ENCODE peak calls at places on chromosome 10, in seven cellular contexts. One of them, this sample, is unnamed.

GRCh38 chr10:119310807-119311206 is 103.4 kb downstream of the GRK5 start:
- DNase-seq in GM23338: no peak
- DNase-seq in kidney: no peak
- DNase-seq in heart right ventricle: no peak
- DNase-seq in left lung: no peak
- DNase-seq in cardiac muscle cell: no peak
- DNase-seq in CD8-positive, alpha-beta memory T cell: no peak
- DNase-seq in this sample: no peak

GRCh38 chr10:15035385-15036301 is 8.1 kb upstream of the OLAH start:
- DNase-seq in heart right ventricle: peak; percentile 14
- DNase-seq in cardiac muscle cell: no peak
- DNase-seq in GM23338: peak; percentile 64
- DNase-seq in kidney: no peak
- DNase-seq in left lung: peak; percentile 49
- DNase-seq in CD8-positive, alpha-beta memory T cell: no peak
- DNase-seq in this sample: peak; percentile 30

GRCh38 chr10:43230101-43230908 is 36.6 kb downstream of the RASGEF1A start:
- DNase-seq in CD8-positive, alpha-beta memory T cell: peak; percentile 50
- DNase-seq in heart right ventricle: no peak
- DNase-seq in left lung: peak; percentile 14
- DNase-seq in GM23338: peak; percentile 70
- DNase-seq in kidney: peak; percentile 63
- DNase-seq in cardiac muscle cell: no peak
- DNase-seq in this sample: peak; percentile 33

GRCh38 chr10:87744606-87745005 is 73.4 kb downstream of the ATAD1 start:
- DNase-seq in kidney: no peak
- DNase-seq in left lung: no peak
- DNase-seq in CD8-positive, alpha-beta memory T cell: no peak
- DNase-seq in GM23338: no peak
- DNase-seq in cardiac muscle cell: no peak
- DNase-seq in heart right ventricle: no peak
- DNase-seq in this sample: no peak

GRCh38 chr10:5574642-5575131 is 49.9 kb downstream of the CALML3 start:
- DNase-seq in kidney: peak; percentile 53
- DNase-seq in heart right ventricle: no peak
- DNase-seq in GM23338: no peak
- DNase-seq in left lung: no peak
- DNase-seq in CD8-positive, alpha-beta memory T cell: peak; percentile 27
- DNase-seq in cardiac muscle cell: no peak
- DNase-seq in this sample: peak; percentile 86

GRCh38 chr10:118213456-118213855 is 128.7 kb downstream of the FAM204A start:
- DNase-seq in CD8-positive, alpha-beta memory T cell: no peak
- DNase-seq in kidney: no peak
- DNase-seq in heart right ventricle: no peak
- DNase-seq in GM23338: no peak
- DNase-seq in left lung: no peak
- DNase-seq in cardiac muscle cell: no peak
- DNase-seq in this sample: no peak

GRCh38 chr10:79312601-79313187 is 34.6 kb upstream of the PPIF start:
- DNase-seq in left lung: no peak
- DNase-seq in kidney: peak; percentile 58
- DNase-seq in GM23338: no peak
- DNase-seq in cardiac muscle cell: no peak
- DNase-seq in CD8-positive, alpha-beta memory T cell: no peak
- DNase-seq in heart right ventricle: no peak
- DNase-seq in this sample: peak; percentile 18

GRCh38 chr10:810351-810846 is 120.9 kb upstream of the DIP2C start:
- DNase-seq in GM23338: peak; percentile 70
- DNase-seq in left lung: no peak
- DNase-seq in cardiac muscle cell: peak; percentile 88
- DNase-seq in CD8-positive, alpha-beta memory T cell: no peak
- DNase-seq in kidney: no peak
- DNase-seq in heart right ventricle: no peak
- DNase-seq in this sample: no peak

GRCh38 chr10:114920459-114920858 is 17.5 kb upstream of the TRUB1 start:
- DNase-seq in GM23338: no peak
- DNase-seq in cardiac muscle cell: no peak
- DNase-seq in left lung: no peak
- DNase-seq in CD8-positive, alpha-beta memory T cell: no peak
- DNase-seq in kidney: no peak
- DNase-seq in heart right ventricle: no peak
- DNase-seq in this sample: no peak

GRCh38 chr10:128766915-128767314 is 640.7 kb upstream of the MKI67 start:
- DNase-seq in kidney: no peak
- DNase-seq in left lung: no peak
- DNase-seq in GM23338: no peak
- DNase-seq in CD8-positive, alpha-beta memory T cell: no peak
- DNase-seq in heart right ventricle: no peak
- DNase-seq in cardiac muscle cell: no peak
- DNase-seq in this sample: no peak

DNA sequence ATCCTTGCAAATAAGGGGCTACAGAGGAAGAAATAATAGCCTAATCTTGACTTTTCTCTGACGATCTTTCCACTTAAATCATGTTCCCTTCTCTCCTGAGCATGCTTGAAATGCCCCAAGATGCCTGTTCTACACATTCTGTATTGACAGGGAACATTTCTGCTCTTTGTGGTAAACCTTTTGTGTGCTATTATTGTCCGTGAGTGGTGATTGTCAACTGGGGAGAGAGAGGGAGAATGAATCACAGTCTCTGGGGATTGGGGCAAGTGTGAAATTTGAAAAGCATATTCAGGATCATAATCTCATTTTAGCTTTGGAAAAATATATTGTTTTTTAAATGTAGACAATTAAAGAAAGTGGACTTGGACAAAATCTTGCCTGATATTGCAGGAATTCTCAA is 20.6 kb downstream of the UBTD1 start:
- DNase-seq in cardiac muscle cell: no peak
- DNase-seq in GM23338: no peak
- DNase-seq in heart right ventricle: no peak
- DNase-seq in CD8-positive, alpha-beta memory T cell: no peak
- DNase-seq in kidney: no peak
- DNase-seq in left lung: no peak
- DNase-seq in this sample: no peak
- H3K27ac ChIP-seq in cardiac muscle cell: no peak overlapping the region
- H3K27ac ChIP-seq in GM23338: no peak overlapping the region
- H3K27ac ChIP-seq in heart right ventricle: peak overlapping the region; percentile 59
- H3K27ac ChIP-seq in CD8-positive, alpha-beta memory T cell: no peak overlapping the region
- H3K27ac ChIP-seq in kidney: no peak overlapping the region
- H3K27ac ChIP-seq in left lung: no peak overlapping the region
- H3K27ac ChIP-seq in this sample: no peak overlapping the region

DNA sequence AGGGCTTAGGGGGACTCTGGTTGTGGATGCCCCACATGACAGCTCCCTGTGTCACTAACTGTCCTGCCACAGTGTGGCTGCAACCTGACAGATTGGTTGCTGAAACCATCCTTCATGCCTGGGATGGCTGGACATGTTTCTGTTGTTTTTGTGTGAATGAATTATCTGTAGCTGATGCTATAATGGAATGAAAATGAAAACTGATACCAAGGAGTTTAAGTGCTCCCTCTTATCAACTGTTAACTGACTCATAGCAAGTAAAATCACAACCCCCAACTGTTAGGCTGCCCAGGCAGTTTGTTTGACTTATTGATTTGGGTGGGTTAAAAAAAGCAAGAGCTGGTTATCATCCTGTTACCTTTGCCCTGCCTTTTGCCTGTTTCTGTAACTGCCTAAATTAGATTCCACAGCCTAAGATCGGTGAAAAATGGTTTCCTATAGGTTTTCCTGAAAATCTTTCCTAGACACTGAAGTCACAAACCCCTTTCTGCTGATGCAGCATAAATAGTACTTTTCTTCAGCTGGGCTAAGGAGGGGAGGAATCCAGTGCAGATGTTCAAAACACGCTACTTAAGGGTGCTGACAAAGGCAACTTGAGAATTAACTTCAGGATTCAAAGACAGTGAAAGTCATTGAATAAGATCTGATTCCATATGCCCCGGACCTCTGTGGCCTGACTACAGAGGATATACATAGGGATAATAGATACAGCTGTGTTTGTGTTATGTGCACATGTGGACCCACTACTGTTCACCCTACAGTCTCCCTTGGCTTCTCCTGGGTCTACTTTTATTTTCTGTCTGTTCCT is 5.7 kb downstream of the FRAT2 start:
- DNase-seq in CD8-positive, alpha-beta memory T cell: no peak
- DNase-seq in left lung: no peak
- DNase-seq in kidney: peak; percentile 6
- DNase-seq in cardiac muscle cell: no peak
- DNase-seq in heart right ventricle: no peak
- DNase-seq in GM23338: no peak
- DNase-seq in this sample: no peak
- H3K4me1 ChIP-seq in CD8-positive, alpha-beta memory T cell: peaks cover 28% of the 10 kb centered on the region
- H3K4me1 ChIP-seq in left lung: peaks cover 73% of the 10 kb centered on the region
- H3K4me1 ChIP-seq in kidney: peaks cover 12% of the 10 kb centered on the region
- H3K4me1 ChIP-seq in cardiac muscle cell: peaks cover 46% of the 10 kb centered on the region
- H3K4me1 ChIP-seq in heart right ventricle: peaks cover 35% of the 10 kb centered on the region
- H3K4me1 ChIP-seq in GM23338: peaks cover 51% of the 10 kb centered on the region
- H3K4me1 ChIP-seq in this sample: peaks cover 51% of the 10 kb centered on the region

GRCh38 chr10:99788598-99789259 is 6.3 kb downstream of the ABCC2 start:
- DNase-seq in GM23338: no peak
- DNase-seq in heart right ventricle: peak; percentile 32
- DNase-seq in cardiac muscle cell: no peak
- DNase-seq in left lung: no peak
- DNase-seq in CD8-positive, alpha-beta memory T cell: no peak
- DNase-seq in kidney: no peak
- DNase-seq in this sample: peak; percentile 80
- H3K27ac ChIP-seq in GM23338: no peak overlapping the region
- H3K27ac ChIP-seq in heart right ventricle: peak overlapping the region; percentile 39
- H3K27ac ChIP-seq in cardiac muscle cell: no peak overlapping the region
- H3K27ac ChIP-seq in left lung: peak overlapping the region; percentile 8
- H3K27ac ChIP-seq in CD8-positive, alpha-beta memory T cell: no peak overlapping the region
- H3K27ac ChIP-seq in kidney: no peak overlapping the region
- H3K27ac ChIP-seq in this sample: peak overlapping the region; percentile 28

DNA sequence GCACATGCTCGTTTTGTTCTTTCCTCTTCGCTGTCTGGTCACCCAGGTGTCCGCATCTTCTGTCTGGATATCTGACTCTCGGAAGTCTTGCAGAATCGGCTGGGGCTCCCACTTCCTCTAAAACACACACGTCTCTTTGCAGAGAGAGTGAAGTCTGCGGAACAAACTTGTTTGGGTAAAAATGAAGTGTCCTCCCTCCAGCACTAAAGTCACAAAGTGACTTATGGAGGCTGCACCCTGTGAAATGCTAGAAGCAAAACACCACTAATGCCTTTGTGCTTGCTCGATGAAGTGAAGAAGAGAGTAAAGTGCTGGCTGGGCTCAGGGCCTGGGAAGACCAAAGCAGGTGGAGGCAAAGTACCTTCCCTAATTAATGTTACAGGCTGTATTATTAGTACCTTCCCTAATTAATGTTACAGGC is 71.4 kb downstream of the FGFR2 start:
- DNase-seq in CD8-positive, alpha-beta memory T cell: no peak
- DNase-seq in cardiac muscle cell: no peak
- DNase-seq in GM23338: no peak
- DNase-seq in heart right ventricle: no peak
- DNase-seq in kidney: no peak
- DNase-seq in left lung: no peak
- DNase-seq in this sample: no peak
- H3K4me1 ChIP-seq in CD8-positive, alpha-beta memory T cell: no peaks in the 10 kb centered on the region
- H3K4me1 ChIP-seq in cardiac muscle cell: peaks cover 21% of the 10 kb centered on the region
- H3K4me1 ChIP-seq in GM23338: peaks cover 41% of the 10 kb centered on the region
- H3K4me1 ChIP-seq in heart right ventricle: no peaks in the 10 kb centered on the region
- H3K4me1 ChIP-seq in kidney: peaks cover 35% of the 10 kb centered on the region
- H3K4me1 ChIP-seq in left lung: no peaks in the 10 kb centered on the region
- H3K4me1 ChIP-seq in this sample: peaks cover 22% of the 10 kb centered on the region

GRCh38 chr10:95440756-95441546 is 120.2 kb downstream of the SORBS1 start:
- DNase-seq in heart right ventricle: no peak
- DNase-seq in kidney: no peak
- DNase-seq in cardiac muscle cell: no peak
- DNase-seq in left lung: no peak
- DNase-seq in GM23338: no peak
- DNase-seq in CD8-positive, alpha-beta memory T cell: no peak
- DNase-seq in this sample: no peak
- H3K27ac ChIP-seq in heart right ventricle: peak overlapping the region; percentile 54
- H3K27ac ChIP-seq in kidney: no peak overlapping the region
- H3K27ac ChIP-seq in cardiac muscle cell: no peak overlapping the region
- H3K27ac ChIP-seq in left lung: no peak overlapping the region
- H3K27ac ChIP-seq in GM23338: no peak overlapping the region
- H3K27ac ChIP-seq in CD8-positive, alpha-beta memory T cell: no peak overlapping the region
- H3K27ac ChIP-seq in this sample: peak overlapping the region; percentile 49

DNA sequence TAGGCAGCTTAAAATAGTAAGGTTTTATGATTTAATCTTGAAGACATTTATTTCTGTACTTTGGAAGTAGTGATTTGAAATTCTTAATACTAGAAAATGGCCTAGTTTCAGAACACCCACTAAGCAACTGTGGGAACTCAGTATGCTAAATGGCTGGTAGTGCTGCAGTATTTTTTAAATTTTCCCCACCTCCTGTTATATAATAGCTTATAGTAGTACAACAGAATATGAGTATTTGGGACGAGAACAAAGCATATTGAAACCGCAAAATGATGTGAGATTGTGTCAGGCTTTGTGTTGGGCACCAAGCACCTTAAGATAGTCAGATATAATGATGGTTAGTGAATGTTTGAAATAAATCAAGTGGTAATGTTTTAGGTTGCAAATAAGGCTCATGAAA is 8.1 kb downstream of the SHOC2 start:
- DNase-seq in heart right ventricle: no peak
- DNase-seq in CD8-positive, alpha-beta memory T cell: no peak
- DNase-seq in kidney: no peak
- DNase-seq in GM23338: no peak
- DNase-seq in cardiac muscle cell: no peak
- DNase-seq in left lung: no peak
- DNase-seq in this sample: no peak
- H3K4me1 ChIP-seq in heart right ventricle: peaks cover 24% of the 10 kb centered on the region
- H3K4me1 ChIP-seq in CD8-positive, alpha-beta memory T cell: peaks cover 17% of the 10 kb centered on the region
- H3K4me1 ChIP-seq in kidney: peaks cover 4% of the 10 kb centered on the region
- H3K4me1 ChIP-seq in GM23338: peaks cover 18% of the 10 kb centered on the region
- H3K4me1 ChIP-seq in cardiac muscle cell: peaks cover 38% of the 10 kb centered on the region
- H3K4me1 ChIP-seq in left lung: peaks cover 56% of the 10 kb centered on the region
- H3K4me1 ChIP-seq in this sample: peaks cover 15% of the 10 kb centered on the region

This sample was measured in right lobe of liver.